ENCODE peak calls at places on chromosomes 6 and 20, in nine cellular contexts. One of them, this sample, is unnamed.

GRCh38 chr20:25049261-25050060 is 8.5 kb downstream of the ACSS1 start:
- DNase-seq in non-pigmented ciliary epithelial cell: no peak
- DNase-seq in AG08395: no peak
- DNase-seq in hepatocyte: no peak
- DNase-seq in NCI-H1105: no peak
- DNase-seq in mesenchymal stem cell: no peak
- DNase-seq in naive B cell: no peak
- DNase-seq in pancreas: peak
- DNase-seq in stimulated activated naive CD4-positive, alpha-beta T cell: no peak
- DNase-seq in this sample: no peak

GRCh38 chr6:112626468-112627082 is 279.4 kb downstream of the RFPL4B start:
- DNase-seq in mesenchymal stem cell: peak
- DNase-seq in stimulated activated naive CD4-positive, alpha-beta T cell: no peak
- DNase-seq in AG08395: peak
- DNase-seq in naive B cell: no peak
- DNase-seq in pancreas: no peak
- DNase-seq in non-pigmented ciliary epithelial cell: no peak
- DNase-seq in NCI-H1105: no peak
- DNase-seq in hepatocyte: no peak
- DNase-seq in this sample: no peak

GRCh38 chr6:168581236-168581635 is 140.3 kb downstream of the SMOC2 start:
- DNase-seq in mesenchymal stem cell: no peak
- DNase-seq in AG08395: no peak
- DNase-seq in pancreas: no peak
- DNase-seq in hepatocyte: no peak
- DNase-seq in non-pigmented ciliary epithelial cell: no peak
- DNase-seq in stimulated activated naive CD4-positive, alpha-beta T cell: no peak
- DNase-seq in NCI-H1105: peak
- DNase-seq in naive B cell: no peak
- DNase-seq in this sample: no peak

GRCh38 chr6:154868143-154868594 is 126.9 kb upstream of the TIAM2 start:
- DNase-seq in stimulated activated naive CD4-positive, alpha-beta T cell: peak
- DNase-seq in AG08395: peak
- DNase-seq in mesenchymal stem cell: peak
- DNase-seq in non-pigmented ciliary epithelial cell: peak
- DNase-seq in NCI-H1105: peak
- DNase-seq in naive B cell: no peak
- DNase-seq in hepatocyte: peak
- DNase-seq in pancreas: no peak
- DNase-seq in this sample: no peak

GRCh38 chr20:31691646-31692275 is 30.9 kb downstream of the BCL2L1 start:
- DNase-seq in hepatocyte: no peak
- DNase-seq in AG08395: peak
- DNase-seq in mesenchymal stem cell: no peak
- DNase-seq in pancreas: no peak
- DNase-seq in non-pigmented ciliary epithelial cell: no peak
- DNase-seq in naive B cell: no peak
- DNase-seq in stimulated activated naive CD4-positive, alpha-beta T cell: no peak
- DNase-seq in NCI-H1105: no peak
- DNase-seq in this sample: no peak

GRCh38 chr6:37298958-37299357 is 41.0 kb upstream of the TMEM217 start:
- DNase-seq in AG08395: no peak
- DNase-seq in stimulated activated naive CD4-positive, alpha-beta T cell: no peak
- DNase-seq in non-pigmented ciliary epithelial cell: no peak
- DNase-seq in mesenchymal stem cell: no peak
- DNase-seq in naive B cell: no peak
- DNase-seq in pancreas: no peak
- DNase-seq in NCI-H1105: no peak
- DNase-seq in hepatocyte: no peak
- DNase-seq in this sample: no peak

GRCh38 chr6:67933278-67933677 is 701.8 kb upstream of the ADGRB3 start:
- DNase-seq in stimulated activated naive CD4-positive, alpha-beta T cell: no peak
- DNase-seq in naive B cell: no peak
- DNase-seq in NCI-H1105: no peak
- DNase-seq in hepatocyte: no peak
- DNase-seq in non-pigmented ciliary epithelial cell: no peak
- DNase-seq in pancreas: no peak
- DNase-seq in AG08395: no peak
- DNase-seq in mesenchymal stem cell: no peak
- DNase-seq in this sample: no peak

GRCh38 chr6:138087549-138087948 is 19.7 kb downstream of the PERP start:
- DNase-seq in mesenchymal stem cell: peak
- DNase-seq in non-pigmented ciliary epithelial cell: no peak
- DNase-seq in naive B cell: no peak
- DNase-seq in pancreas: no peak
- DNase-seq in stimulated activated naive CD4-positive, alpha-beta T cell: no peak
- DNase-seq in AG08395: no peak
- DNase-seq in hepatocyte: no peak
- DNase-seq in NCI-H1105: no peak
- DNase-seq in this sample: no peak

GRCh38 chr6:109318328-109318876 is 63.9 kb downstream of the CD164 start:
- DNase-seq in naive B cell: no peak
- DNase-seq in pancreas: no peak
- DNase-seq in mesenchymal stem cell: no peak
- DNase-seq in non-pigmented ciliary epithelial cell: no peak
- DNase-seq in AG08395: no peak
- DNase-seq in stimulated activated naive CD4-positive, alpha-beta T cell: no peak
- DNase-seq in NCI-H1105: no peak
- DNase-seq in hepatocyte: peak
- DNase-seq in this sample: no peak

GRCh38 chr6:70282906-70283461 is 19.9 kb downstream of the COL9A1 start:
- DNase-seq in AG08395: no peak
- DNase-seq in naive B cell: no peak
- DNase-seq in NCI-H1105: no peak
- DNase-seq in pancreas: no peak
- DNase-seq in hepatocyte: no peak
- DNase-seq in mesenchymal stem cell: no peak
- DNase-seq in non-pigmented ciliary epithelial cell: no peak
- DNase-seq in stimulated activated naive CD4-positive, alpha-beta T cell: no peak
- DNase-seq in this sample: no peak

GRCh38 chr20:15475483-15475882 is 1097.8 kb downstream of the KIF16B start:
- DNase-seq in AG08395: no peak
- DNase-seq in hepatocyte: no peak
- DNase-seq in naive B cell: no peak
- DNase-seq in stimulated activated naive CD4-positive, alpha-beta T cell: no peak
- DNase-seq in non-pigmented ciliary epithelial cell: no peak
- DNase-seq in NCI-H1105: peak
- DNase-seq in mesenchymal stem cell: no peak
- DNase-seq in pancreas: peak
- DNase-seq in this sample: no peak

GRCh38 chr6:91965872-91966271 is 1379.0 kb upstream of the MAP3K7 start:
- DNase-seq in non-pigmented ciliary epithelial cell: no peak
- DNase-seq in stimulated activated naive CD4-positive, alpha-beta T cell: no peak
- DNase-seq in mesenchymal stem cell: no peak
- DNase-seq in NCI-H1105: no peak
- DNase-seq in AG08395: no peak
- DNase-seq in naive B cell: no peak
- DNase-seq in hepatocyte: no peak
- DNase-seq in pancreas: no peak
- DNase-seq in this sample: no peak

GRCh38 chr6:397604-398003 is 6.1 kb downstream of the IRF4 start:
- DNase-seq in naive B cell: no peak
- DNase-seq in non-pigmented ciliary epithelial cell: no peak
- DNase-seq in stimulated activated naive CD4-positive, alpha-beta T cell: no peak
- DNase-seq in mesenchymal stem cell: no peak
- DNase-seq in AG08395: no peak
- DNase-seq in NCI-H1105: no peak
- DNase-seq in pancreas: no peak
- DNase-seq in hepatocyte: no peak
- DNase-seq in this sample: no peak

GRCh38 chr20:4091332-4092135 is 76.2 kb upstream of the RNF24 start:
- DNase-seq in mesenchymal stem cell: peak
- DNase-seq in hepatocyte: peak
- DNase-seq in stimulated activated naive CD4-positive, alpha-beta T cell: peak
- DNase-seq in NCI-H1105: no peak
- DNase-seq in naive B cell: no peak
- DNase-seq in AG08395: peak
- DNase-seq in non-pigmented ciliary epithelial cell: no peak
- DNase-seq in pancreas: peak
- DNase-seq in this sample: peak

GRCh38 chr6:43120938-43121913 is 45.1 kb downstream of the PTK7 start:
- DNase-seq in hepatocyte: peak
- DNase-seq in AG08395: peak
- DNase-seq in NCI-H1105: no peak
- DNase-seq in stimulated activated naive CD4-positive, alpha-beta T cell: no peak
- DNase-seq in naive B cell: no peak
- DNase-seq in non-pigmented ciliary epithelial cell: peak
- DNase-seq in pancreas: no peak
- DNase-seq in mesenchymal stem cell: peak
- DNase-seq in this sample: peak

GRCh38 chr6:157194643-157195042 is 128.7 kb downstream of the TMEM242 start:
- DNase-seq in NCI-H1105: no peak
- DNase-seq in stimulated activated naive CD4-positive, alpha-beta T cell: no peak
- DNase-seq in non-pigmented ciliary epithelial cell: peak
- DNase-seq in pancreas: no peak
- DNase-seq in AG08395: no peak
- DNase-seq in mesenchymal stem cell: no peak
- DNase-seq in naive B cell: no peak
- DNase-seq in hepatocyte: no peak
- DNase-seq in this sample: no peak

GRCh38 chr6:56004421-56004820 is 129.0 kb upstream of the BMP5 start:
- DNase-seq in NCI-H1105: no peak
- DNase-seq in AG08395: peak
- DNase-seq in non-pigmented ciliary epithelial cell: no peak
- DNase-seq in naive B cell: no peak
- DNase-seq in hepatocyte: no peak
- DNase-seq in mesenchymal stem cell: no peak
- DNase-seq in pancreas: no peak
- DNase-seq in stimulated activated naive CD4-positive, alpha-beta T cell: no peak
- DNase-seq in this sample: no peak

GRCh38 chr20:32207626-32208498 is at the start of the genes PLAGL2 and POFUT1:
- DNase-seq in hepatocyte: peak
- DNase-seq in pancreas: peak
- DNase-seq in mesenchymal stem cell: peak
- DNase-seq in non-pigmented ciliary epithelial cell: no peak
- DNase-seq in naive B cell: peak
- DNase-seq in stimulated activated naive CD4-positive, alpha-beta T cell: peak
- DNase-seq in AG08395: peak
- DNase-seq in NCI-H1105: peak
- DNase-seq in this sample: peak

GRCh38 chr6:33945931-33946330 is 142.1 kb upstream of the MLN start:
- DNase-seq in non-pigmented ciliary epithelial cell: no peak
- DNase-seq in mesenchymal stem cell: no peak
- DNase-seq in naive B cell: no peak
- DNase-seq in hepatocyte: no peak
- DNase-seq in pancreas: no peak
- DNase-seq in stimulated activated naive CD4-positive, alpha-beta T cell: no peak
- DNase-seq in NCI-H1105: no peak
- DNase-seq in AG08395: no peak
- DNase-seq in this sample: no peak

GRCh38 chr20:49381558-49382493 is 100.6 kb downstream of the KCNB1 start:
- DNase-seq in AG08395: peak
- DNase-seq in NCI-H1105: peak
- DNase-seq in stimulated activated naive CD4-positive, alpha-beta T cell: no peak
- DNase-seq in pancreas: peak
- DNase-seq in mesenchymal stem cell: no peak
- DNase-seq in hepatocyte: peak
- DNase-seq in non-pigmented ciliary epithelial cell: peak
- DNase-seq in naive B cell: no peak
- DNase-seq in this sample: peak

GRCh38 chr6:46044876-46045617 is 29.4 kb upstream of the CLIC5 start:
- DNase-seq in naive B cell: no peak
- DNase-seq in stimulated activated naive CD4-positive, alpha-beta T cell: no peak
- DNase-seq in hepatocyte: peak
- DNase-seq in mesenchymal stem cell: peak
- DNase-seq in AG08395: peak
- DNase-seq in pancreas: no peak
- DNase-seq in NCI-H1105: no peak
- DNase-seq in non-pigmented ciliary epithelial cell: peak
- DNase-seq in this sample: peak

GRCh38 chr6:5359413-5359812 is 98.1 kb downstream of the FARS2 start:
- DNase-seq in non-pigmented ciliary epithelial cell: no peak
- DNase-seq in mesenchymal stem cell: no peak
- DNase-seq in pancreas: no peak
- DNase-seq in naive B cell: no peak
- DNase-seq in hepatocyte: no peak
- DNase-seq in NCI-H1105: peak
- DNase-seq in stimulated activated naive CD4-positive, alpha-beta T cell: no peak
- DNase-seq in AG08395: no peak
- DNase-seq in this sample: no peak

This sample was measured in lower leg skin.